ENCODE peak calls at places on chromosome 6, in four cellular contexts. I is activated naive CD8-positive, alpha-beta T cell treated with anti-CD3 and anti-CD28 coated beads, Interleukin-2, amount 50 U/mL, for 24 hours; M is bronchial epithelial cell; A is astrocyte. X is an unnamed sample.
A peak's percentile ranks its signal among the peaks of the same experiment; 100 is the strongest.

GRCh38 chr6:88662163-88662580 is 301.2 kb downstream of the RNGTT start:
- DNase-seq in I (no peak), M (no peak), A (no peak), X (no peak)

GRCh38 chr6:153130515-153131036 is 506 bp downstream of the RGS17 start:
- DNase-seq in I (no peak), M (no peak), A (no peak), X (no peak)

GRCh38 chr6:108653864-108654402 is 93.2 kb downstream of the FOXO3 start:
- DNase-seq in I (no peak), M (peak; percentile 45), A (peak; percentile 51), X (no peak)

GRCh38 chr6:49713346-49713745 is at the start of gene CRISP2:
- DNase-seq in I (no peak), M (no peak), A (no peak), X (no peak)

GRCh38 chr6:143694560-143694959 is 16.8 kb downstream of the PHACTR2 start:
- DNase-seq in I (no peak), M (peak; percentile 76), A (peak; percentile 39), X (no peak)

GRCh38 chr6:169810066-169810989 is 58.9 kb downstream of the ERMARD start:
- DNase-seq in I (no peak), M (peak; percentile 18), A (no peak), X (no peak)

GRCh38 chr6:127630800-127631199 is 53.8 kb downstream of the C6orf58 start:
- DNase-seq in I (no peak), M (peak; percentile 16), A (peak; percentile 1), X (no peak)

GRCh38 chr6:113065606-113066005 is 718.5 kb downstream of the RFPL4B start:
- DNase-seq in I (no peak), M (no peak), A (peak; percentile 74), X (no peak)

GRCh38 chr6:160358225-160359119 is 10.3 kb downstream of the SLC22A3 start:
- DNase-seq in I (no peak), M (no peak), A (no peak), X (no peak)

GRCh38 chr6:116596815-116597214 is 19.5 kb upstream of the RSPH4A start:
- DNase-seq in I (no peak), M (no peak), A (peak; percentile 12), X (no peak)

GRCh38 chr6:55621993-55622392 is 43.0 kb upstream of the HMGCLL1 start:
- DNase-seq in I (no peak), M (no peak), A (no peak), X (no peak)

GRCh38 chr6:26126394-26127221 is 39.4 kb downstream of the HFE start:
- DNase-seq in I (no peak), M (peak; percentile 23), A (peak; percentile 29), X (no peak)